ENCODE peak calls at places on chromosome 3, in nine cellular contexts. V is pulmonary artery endothelial cell; O is amniotic stem cell; Q is iris pigment epithelial cell; T is cardiac muscle cell; A is fibroblast of lung; D is stimulated activated CD8-positive, alpha-beta memory T cell treated with anti-CD3 and anti-CD28 coated beads, Interleukin-15, amount 100 ng/mL, for 24 hours; E is left ventricle myocardium inferior; B is A172. M is an unnamed sample.

GRCh38 chr3:141828487-141829284 is 47.8 kb upstream of the ATP1B3 start:
- DNase-seq in D (no peak), Q (peak; percentile 29), T (peak; percentile 57), V (no peak), A (no peak), E (peak; percentile 30), O (no peak), B (peak; percentile 32), M (peak; percentile 73)

GRCh38 chr3:134060561-134061385 is 31.0 kb upstream of the SLCO2A1 start:
- DNase-seq in T (peak; percentile 33), D (no peak), A (no peak), B (no peak), Q (no peak), V (peak; percentile 13), E (no peak), O (no peak), M (no peak)

GRCh38 chr3:17507480-17507879 is 235.0 kb downstream of the TBC1D5 start:
- DNase-seq in O (no peak), T (no peak), A (peak; percentile 6), Q (no peak), E (no peak), B (no peak), D (no peak), V (no peak), M (no peak)

GRCh38 chr3:5078151-5078550 is 43.9 kb upstream of the ARL8B start:
- DNase-seq in Q (peak; percentile 72), E (no peak), A (peak; percentile 67), D (no peak), B (peak; percentile 79), O (no peak), V (no peak), T (no peak), M (peak; percentile 72)

GRCh38 chr3:170178631-170179030 is 2.9 kb downstream of the PHC3 start:
- DNase-seq in A (no peak), T (no peak), Q (no peak), B (no peak), D (no peak), O (no peak), V (no peak), E (no peak), M (no peak)

GRCh38 chr3:29240248-29240647 is 40.6 kb upstream of the RBMS3 start:
- DNase-seq in T (peak; percentile 74), B (peak; percentile 70), A (peak; percentile 77), V (peak; percentile 81), E (no peak), D (no peak), O (no peak), Q (peak; percentile 81), M (no peak)

GRCh38 chr3:11734-12133 is 184.8 kb upstream of the CHL1 start:
- DNase-seq in B (no peak), D (no peak), V (no peak), E (peak; percentile 14), A (no peak), Q (no peak), T (peak; percentile 8), O (no peak), M (no peak)

GRCh38 chr3:6168242-6168641 is 692.7 kb upstream of the GRM7 start:
- DNase-seq in Q (no peak), O (no peak), V (no peak), E (no peak), T (no peak), B (no peak), A (no peak), D (no peak), M (no peak)

GRCh38 chr3:30605706-30606300 is 598 bp upstream of the TGFBR2 start:
- DNase-seq in B (no peak), D (no peak), Q (no peak), T (no peak), E (no peak), O (no peak), V (no peak), A (no peak), M (no peak)

GRCh38 chr3:194730369-194730768 is 44.7 kb downstream of the FAM43A start:
- DNase-seq in B (peak; percentile 98), Q (no peak), T (no peak), O (no peak), E (no peak), D (no peak), A (peak; percentile 20), V (no peak), M (no peak)

M was measured in MG63.